ENCODE peak calls at places on chromosome 18, in nine cellular contexts. One of them, this sample, is unnamed.
A peak's percentile ranks its signal among the peaks of the same experiment; 100 is the strongest.

GRCh38 chr18:37567994-37568359 is 2.4 kb upstream of the CELF4 start:
- DNase-seq in NB4: no peak
- DNase-seq in HCEC 1CT: no peak
- DNase-seq in H4: no peak
- DNase-seq in PC-9: no peak
- DNase-seq in brain microvascular endothelial cell: no peak
- DNase-seq in left lobe of liver: no peak
- DNase-seq in stimulated activated CD8-positive, alpha-beta memory T cell treated with anti-CD3 and anti-CD28 coated beads, Interleukin-15, amount 100 ng/mL, for 24 hours: no peak
- DNase-seq in activated T-cell treated with anti-CD3 and anti-CD28 coated beads for 1 hour: no peak
- DNase-seq in this sample: no peak

GRCh38 chr18:80246656-80247402 is 485 bp downstream of the PARD6G start:
- DNase-seq in NB4: peak; percentile 31
- DNase-seq in PC-9: no peak
- DNase-seq in brain microvascular endothelial cell: no peak
- DNase-seq in stimulated activated CD8-positive, alpha-beta memory T cell treated with anti-CD3 and anti-CD28 coated beads, Interleukin-15, amount 100 ng/mL, for 24 hours: no peak
- DNase-seq in left lobe of liver: peak; percentile 58
- DNase-seq in HCEC 1CT: no peak
- DNase-seq in activated T-cell treated with anti-CD3 and anti-CD28 coated beads for 1 hour: no peak
- DNase-seq in H4: no peak
- DNase-seq in this sample: no peak

GRCh38 chr18:2970762-2971659 is 41.9 kb downstream of the LPIN2 start:
- DNase-seq in stimulated activated CD8-positive, alpha-beta memory T cell treated with anti-CD3 and anti-CD28 coated beads, Interleukin-15, amount 100 ng/mL, for 24 hours: no peak
- DNase-seq in activated T-cell treated with anti-CD3 and anti-CD28 coated beads for 1 hour: no peak
- DNase-seq in NB4: peak; percentile 87
- DNase-seq in brain microvascular endothelial cell: no peak
- DNase-seq in PC-9: no peak
- DNase-seq in left lobe of liver: no peak
- DNase-seq in H4: no peak
- DNase-seq in HCEC 1CT: no peak
- DNase-seq in this sample: no peak

GRCh38 chr18:35511428-35511827 is 13.7 kb upstream of the INO80C start:
- DNase-seq in H4: no peak
- DNase-seq in HCEC 1CT: no peak
- DNase-seq in stimulated activated CD8-positive, alpha-beta memory T cell treated with anti-CD3 and anti-CD28 coated beads, Interleukin-15, amount 100 ng/mL, for 24 hours: no peak
- DNase-seq in brain microvascular endothelial cell: no peak
- DNase-seq in activated T-cell treated with anti-CD3 and anti-CD28 coated beads for 1 hour: no peak
- DNase-seq in left lobe of liver: no peak
- DNase-seq in NB4: no peak
- DNase-seq in PC-9: no peak
- DNase-seq in this sample: no peak

GRCh38 chr18:38301621-38302020 is 736.0 kb upstream of the CELF4 start:
- DNase-seq in NB4: no peak
- DNase-seq in brain microvascular endothelial cell: no peak
- DNase-seq in HCEC 1CT: no peak
- DNase-seq in left lobe of liver: no peak
- DNase-seq in PC-9: no peak
- DNase-seq in H4: no peak
- DNase-seq in stimulated activated CD8-positive, alpha-beta memory T cell treated with anti-CD3 and anti-CD28 coated beads, Interleukin-15, amount 100 ng/mL, for 24 hours: no peak
- DNase-seq in activated T-cell treated with anti-CD3 and anti-CD28 coated beads for 1 hour: no peak
- DNase-seq in this sample: no peak

GRCh38 chr18:2706903-2707302 is 51.4 kb downstream of the SMCHD1 start:
- DNase-seq in H4: no peak
- DNase-seq in stimulated activated CD8-positive, alpha-beta memory T cell treated with anti-CD3 and anti-CD28 coated beads, Interleukin-15, amount 100 ng/mL, for 24 hours: no peak
- DNase-seq in brain microvascular endothelial cell: no peak
- DNase-seq in HCEC 1CT: no peak
- DNase-seq in PC-9: no peak
- DNase-seq in left lobe of liver: no peak
- DNase-seq in activated T-cell treated with anti-CD3 and anti-CD28 coated beads for 1 hour: no peak
- DNase-seq in NB4: peak; percentile 12
- DNase-seq in this sample: no peak

GRCh38 chr18:55439036-55439435 is 149.0 kb downstream of the TCF4 start:
- DNase-seq in HCEC 1CT: no peak
- DNase-seq in left lobe of liver: no peak
- DNase-seq in stimulated activated CD8-positive, alpha-beta memory T cell treated with anti-CD3 and anti-CD28 coated beads, Interleukin-15, amount 100 ng/mL, for 24 hours: no peak
- DNase-seq in H4: no peak
- DNase-seq in NB4: no peak
- DNase-seq in brain microvascular endothelial cell: no peak
- DNase-seq in activated T-cell treated with anti-CD3 and anti-CD28 coated beads for 1 hour: no peak
- DNase-seq in PC-9: no peak
- DNase-seq in this sample: no peak

GRCh38 chr18:9055185-9055584 is 47.3 kb upstream of the NDUFV2 start:
- DNase-seq in activated T-cell treated with anti-CD3 and anti-CD28 coated beads for 1 hour: no peak
- DNase-seq in stimulated activated CD8-positive, alpha-beta memory T cell treated with anti-CD3 and anti-CD28 coated beads, Interleukin-15, amount 100 ng/mL, for 24 hours: no peak
- DNase-seq in NB4: peak; percentile 69
- DNase-seq in PC-9: peak; percentile 90
- DNase-seq in brain microvascular endothelial cell: no peak
- DNase-seq in left lobe of liver: no peak
- DNase-seq in H4: peak; percentile 71
- DNase-seq in HCEC 1CT: peak; percentile 86
- DNase-seq in this sample: no peak

GRCh38 chr18:64720781-64721464 is 572.0 kb upstream of the LINC00305 start:
- DNase-seq in NB4: no peak
- DNase-seq in H4: no peak
- DNase-seq in activated T-cell treated with anti-CD3 and anti-CD28 coated beads for 1 hour: no peak
- DNase-seq in left lobe of liver: peak; percentile 55
- DNase-seq in stimulated activated CD8-positive, alpha-beta memory T cell treated with anti-CD3 and anti-CD28 coated beads, Interleukin-15, amount 100 ng/mL, for 24 hours: no peak
- DNase-seq in PC-9: no peak
- DNase-seq in brain microvascular endothelial cell: no peak
- DNase-seq in HCEC 1CT: no peak
- DNase-seq in this sample: no peak

GRCh38 chr18:79532690-79533058 is 136.9 kb downstream of the NFATC1 start:
- DNase-seq in activated T-cell treated with anti-CD3 and anti-CD28 coated beads for 1 hour: no peak
- DNase-seq in HCEC 1CT: no peak
- DNase-seq in PC-9: no peak
- DNase-seq in NB4: no peak
- DNase-seq in left lobe of liver: no peak
- DNase-seq in stimulated activated CD8-positive, alpha-beta memory T cell treated with anti-CD3 and anti-CD28 coated beads, Interleukin-15, amount 100 ng/mL, for 24 hours: no peak
- DNase-seq in H4: no peak
- DNase-seq in brain microvascular endothelial cell: no peak
- DNase-seq in this sample: no peak

GRCh38 chr18:74796928-74797576 is 199.4 kb downstream of the ZNF407 start:
- DNase-seq in HCEC 1CT: peak; percentile 67
- DNase-seq in stimulated activated CD8-positive, alpha-beta memory T cell treated with anti-CD3 and anti-CD28 coated beads, Interleukin-15, amount 100 ng/mL, for 24 hours: no peak
- DNase-seq in brain microvascular endothelial cell: no peak
- DNase-seq in activated T-cell treated with anti-CD3 and anti-CD28 coated beads for 1 hour: no peak
- DNase-seq in NB4: no peak
- DNase-seq in left lobe of liver: peak; percentile 69
- DNase-seq in PC-9: no peak
- DNase-seq in H4: no peak
- DNase-seq in this sample: no peak

GRCh38 chr18:9380101-9380500 is 45.5 kb downstream of the TWSG1 start:
- DNase-seq in HCEC 1CT: peak; percentile 11
- DNase-seq in H4: no peak
- DNase-seq in activated T-cell treated with anti-CD3 and anti-CD28 coated beads for 1 hour: no peak
- DNase-seq in stimulated activated CD8-positive, alpha-beta memory T cell treated with anti-CD3 and anti-CD28 coated beads, Interleukin-15, amount 100 ng/mL, for 24 hours: no peak
- DNase-seq in NB4: no peak
- DNase-seq in PC-9: no peak
- DNase-seq in left lobe of liver: no peak
- DNase-seq in brain microvascular endothelial cell: no peak
- DNase-seq in this sample: no peak

GRCh38 chr18:12352188-12352587 is 24.8 kb downstream of the AFG3L2 start:
- DNase-seq in NB4: no peak
- DNase-seq in stimulated activated CD8-positive, alpha-beta memory T cell treated with anti-CD3 and anti-CD28 coated beads, Interleukin-15, amount 100 ng/mL, for 24 hours: no peak
- DNase-seq in left lobe of liver: no peak
- DNase-seq in brain microvascular endothelial cell: no peak
- DNase-seq in PC-9: no peak
- DNase-seq in HCEC 1CT: no peak
- DNase-seq in H4: no peak
- DNase-seq in activated T-cell treated with anti-CD3 and anti-CD28 coated beads for 1 hour: no peak
- DNase-seq in this sample: no peak

GRCh38 chr18:26493021-26493420 is 55.3 kb downstream of the KCTD1 start:
- DNase-seq in brain microvascular endothelial cell: no peak
- DNase-seq in H4: no peak
- DNase-seq in stimulated activated CD8-positive, alpha-beta memory T cell treated with anti-CD3 and anti-CD28 coated beads, Interleukin-15, amount 100 ng/mL, for 24 hours: no peak
- DNase-seq in activated T-cell treated with anti-CD3 and anti-CD28 coated beads for 1 hour: no peak
- DNase-seq in left lobe of liver: no peak
- DNase-seq in NB4: no peak
- DNase-seq in HCEC 1CT: peak; percentile 42
- DNase-seq in PC-9: no peak
- DNase-seq in this sample: no peak

GRCh38 chr18:58195278-58195721 is 151.3 kb downstream of the NEDD4L start:
- DNase-seq in H4: no peak
- DNase-seq in brain microvascular endothelial cell: no peak
- DNase-seq in PC-9: no peak
- DNase-seq in activated T-cell treated with anti-CD3 and anti-CD28 coated beads for 1 hour: no peak
- DNase-seq in NB4: no peak
- DNase-seq in stimulated activated CD8-positive, alpha-beta memory T cell treated with anti-CD3 and anti-CD28 coated beads, Interleukin-15, amount 100 ng/mL, for 24 hours: no peak
- DNase-seq in left lobe of liver: no peak
- DNase-seq in HCEC 1CT: peak; percentile 36
- DNase-seq in this sample: no peak

GRCh38 chr18:42473611-42474010 is 518.6 kb downstream of the PIK3C3 start:
- DNase-seq in activated T-cell treated with anti-CD3 and anti-CD28 coated beads for 1 hour: no peak
- DNase-seq in PC-9: no peak
- DNase-seq in HCEC 1CT: no peak
- DNase-seq in NB4: no peak
- DNase-seq in stimulated activated CD8-positive, alpha-beta memory T cell treated with anti-CD3 and anti-CD28 coated beads, Interleukin-15, amount 100 ng/mL, for 24 hours: no peak
- DNase-seq in brain microvascular endothelial cell: no peak
- DNase-seq in H4: no peak
- DNase-seq in left lobe of liver: peak; percentile 45
- DNase-seq in this sample: no peak

GRCh38 chr18:48333563-48333962 is 75.6 kb downstream of the ZBTB7C start:
- DNase-seq in left lobe of liver: no peak
- DNase-seq in PC-9: no peak
- DNase-seq in activated T-cell treated with anti-CD3 and anti-CD28 coated beads for 1 hour: no peak
- DNase-seq in NB4: no peak
- DNase-seq in HCEC 1CT: no peak
- DNase-seq in stimulated activated CD8-positive, alpha-beta memory T cell treated with anti-CD3 and anti-CD28 coated beads, Interleukin-15, amount 100 ng/mL, for 24 hours: no peak
- DNase-seq in brain microvascular endothelial cell: no peak
- DNase-seq in H4: no peak
- DNase-seq in this sample: no peak

GRCh38 chr18:7608174-7608550 is 41.0 kb downstream of the PTPRM start:
- DNase-seq in brain microvascular endothelial cell: no peak
- DNase-seq in PC-9: no peak
- DNase-seq in stimulated activated CD8-positive, alpha-beta memory T cell treated with anti-CD3 and anti-CD28 coated beads, Interleukin-15, amount 100 ng/mL, for 24 hours: no peak
- DNase-seq in left lobe of liver: no peak
- DNase-seq in activated T-cell treated with anti-CD3 and anti-CD28 coated beads for 1 hour: no peak
- DNase-seq in HCEC 1CT: peak; percentile 64
- DNase-seq in H4: no peak
- DNase-seq in NB4: no peak
- DNase-seq in this sample: no peak

This sample was measured in thoracic aorta.